ENCODE peak calls at places on chromosomes 7 and 10, in five cellular contexts. C, Y, Q, E and A are unnamed samples.

GRCh38 chr10:19701427-19702052 is 114.7 kb upstream of the PLXDC2 start:
- DNase-seq in E (no peak), Q (no peak), C (no peak), Y (no peak), A (no peak)

GRCh38 chr10:35428521-35428920 is 92.2 kb downstream of the CCNY start:
- DNase-seq in C (no peak), Q (no peak), Y (no peak), E (no peak), A (no peak)

GRCh38 chr10:103911021-103911459 is 6.9 kb downstream of the STN1 start:
- DNase-seq in E (no peak), Q (peak), Y (peak), C (no peak), A (no peak)

GRCh38 chr7:111650456-111650999 is 88.2 kb upstream of the IMMP2L start:
- DNase-seq in E (no peak), C (no peak), Y (no peak), Q (no peak), A (no peak)

GRCh38 chr10:108850138-108850854 is 1073.0 kb downstream of the XPNPEP1 start:
- DNase-seq in Q (peak), E (no peak), C (no peak), Y (no peak), A (no peak)

GRCh38 chr10:114974625-114975421 is 36.8 kb downstream of the TRUB1 start:
- DNase-seq in Y (no peak), C (no peak), E (no peak), Q (no peak), A (no peak)

GRCh38 chr10:32253300-32253699 is 93.7 kb downstream of the EPC1 start:
- DNase-seq in Q (no peak), Y (no peak), C (no peak), E (no peak), A (no peak)

GRCh38 chr7:69603937-69604494 is 5.7 kb downstream of the AUTS2 start:
- DNase-seq in E (no peak), C (no peak), Q (peak), Y (no peak), A (no peak)

GRCh38 chr10:70540089-70540788 is 61.7 kb downstream of the PALD1 start:
- DNase-seq in Y (peak), Q (peak), E (no peak), C (peak), A (no peak)

GRCh38 chr10:75401569-75402485 is at the start of gene ZNF503:
- DNase-seq in Y (peak), E (peak), Q (peak), C (peak), A (peak)

GRCh38 chr7:73647725-73648592 is 19.7 kb upstream of the VPS37D start:
- DNase-seq in E (no peak), Q (no peak), C (no peak), Y (no peak), A (peak)

GRCh38 chr7:68143345-68143744 is 1146.7 kb downstream of the TYW1 start:
- DNase-seq in E (no peak), Y (no peak), Q (no peak), C (no peak), A (no peak)

GRCh38 chr10:115163129-115163528 is 70.0 kb downstream of the ATRNL1 start:
- DNase-seq in E (no peak), C (no peak), Q (no peak), Y (no peak), A (no peak)

GRCh38 chr7:132653364-132653930 is 77.2 kb upstream of the PLXNA4 start:
- DNase-seq in C (no peak), Y (no peak), E (no peak), Q (no peak), A (no peak)

GRCh38 chr7:22378199-22378961 is 21.4 kb upstream of the RAPGEF5 start:
- DNase-seq in Y (no peak), C (no peak), E (no peak), Q (no peak), A (no peak)

GRCh38 chr7:148726385-148726784 is 27.7 kb downstream of the CUL1 start:
- DNase-seq in E (no peak), Q (no peak), C (no peak), Y (no peak), A (no peak)

GRCh38 chr10:91410638-91411367 is 659 bp downstream of the HECTD2 start:
- DNase-seq in Y (no peak), Q (peak), E (peak), C (no peak), A (no peak)

GRCh38 chr10:24503627-24504320 is 219.9 kb downstream of the ARHGAP21 start:
- DNase-seq in Y (no peak), E (no peak), Q (peak), C (no peak), A (no peak)

GRCh38 chr10:12193193-12193592 is 2.5 kb downstream of the NUDT5 start:
- DNase-seq in C (no peak), Q (no peak), E (no peak), Y (no peak), A (no peak)

GRCh38 chr7:148191391-148192076 is 399.0 kb upstream of the C7orf33 start:
- DNase-seq in Q (no peak), E (no peak), C (no peak), Y (no peak), A (peak)

GRCh38 chr7:27617651-27618381 is 44.9 kb downstream of the HIBADH start:
- DNase-seq in C (no peak), Q (no peak), E (no peak), Y (no peak), A (no peak)

GRCh38 chr10:62862447-62862846 is 46.3 kb upstream of the EGR2 start:
- DNase-seq in Q (no peak), Y (no peak), C (no peak), E (no peak), A (no peak)

GRCh38 chr7:90701771-90702170 is 105.7 kb downstream of the CDK14 start:
- DNase-seq in Q (no peak), Y (no peak), C (no peak), E (no peak), A (no peak)

GRCh38 chr10:76942556-76943416 is 694.8 kb downstream of the KCNMA1 start:
- DNase-seq in Y (no peak), E (no peak), Q (no peak), C (no peak), A (no peak)

GRCh38 chr7:31052841-31053601 is 913 bp downstream of the ADCYAP1R1 start:
- DNase-seq in Y (no peak), C (no peak), Q (no peak), E (no peak), A (peak)

GRCh38 chr7:75931676-75932075 is 16.7 kb downstream of the POR start:
- DNase-seq in C (no peak), Q (no peak), E (no peak), Y (no peak), A (no peak)

GRCh38 chr7:22373388-22373787 is 16.4 kb upstream of the RAPGEF5 start:
- DNase-seq in Q (no peak), Y (no peak), E (no peak), C (no peak), A (no peak)

GRCh38 chr7:77331938-77332695 is 84.0 kb downstream of the GSAP start:
- DNase-seq in C (peak), Y (peak), E (no peak), Q (peak), A (peak)

GRCh38 chr7:50449501-50449880 is 659 bp downstream of the FIGNL1 start:
- DNase-seq in E (no peak), Q (no peak), Y (no peak), C (no peak), A (no peak)

GRCh38 chr10:110165239-110165638 is 42.2 kb upstream of the MXI1 start:
- DNase-seq in E (no peak), Q (no peak), C (no peak), Y (no peak), A (no peak)

GRCh38 chr10:64369885-64370773 is 848.9 kb downstream of the REEP3 start:
- DNase-seq in Y (no peak), C (no peak), E (no peak), Q (no peak), A (no peak)

GRCh38 chr10:22333167-22333566 is 12.1 kb upstream of the SPAG6 start:
- DNase-seq in Y (no peak), E (no peak), Q (peak), C (no peak), A (no peak)

GRCh38 chr10:22333667-22334282 is 11.5 kb upstream of the SPAG6 start:
- DNase-seq in E (no peak), Y (no peak), Q (no peak), C (no peak), A (no peak)

GRCh38 chr10:22338260-22338894 is 6.9 kb upstream of the SPAG6 start:
- DNase-seq in E (no peak), Q (no peak), Y (no peak), C (no peak), A (no peak)

GRCh38 chr10:22334414-22335203 is 10.7 kb upstream of the SPAG6 start:
- DNase-seq in Y (no peak), E (peak), Q (no peak), C (peak), A (peak)

GRCh38 chr10:22335204-22335956 is 9.9 kb upstream of the SPAG6 start:
- DNase-seq in E (peak), Y (peak), Q (peak), C (peak), A (peak)
- TF ChIP-seq CTCF in E (no peak), Y (peak), Q (no peak), C (no peak), A (no peak)

GRCh38 chr7:121748546-121748945 is 124.4 kb upstream of the PTPRZ1 start:
- DNase-seq in E (no peak), Q (no peak), Y (no peak), C (no peak), A (no peak)

GRCh38 chr7:121753965-121754364 is 119.0 kb upstream of the PTPRZ1 start:
- DNase-seq in Q (no peak), C (no peak), Y (no peak), E (no peak), A (no peak)

GRCh38 chr7:121755286-121755685 is 117.7 kb upstream of the PTPRZ1 start:
- DNase-seq in C (no peak), Y (no peak), E (no peak), Q (no peak), A (no peak)

GRCh38 chr7:121755818-121756501 is 117.0 kb upstream of the PTPRZ1 start:
- DNase-seq in Q (no peak), C (no peak), Y (no peak), E (no peak), A (no peak)

GRCh38 chr7:121752706-121753105 is 120.3 kb upstream of the PTPRZ1 start:
- DNase-seq in Q (no peak), Y (no peak), E (no peak), C (no peak), A (no peak)
- TF ChIP-seq CTCF in Q (no peak), Y (no peak), E (no peak), C (no peak), A (no peak)

DNA sequence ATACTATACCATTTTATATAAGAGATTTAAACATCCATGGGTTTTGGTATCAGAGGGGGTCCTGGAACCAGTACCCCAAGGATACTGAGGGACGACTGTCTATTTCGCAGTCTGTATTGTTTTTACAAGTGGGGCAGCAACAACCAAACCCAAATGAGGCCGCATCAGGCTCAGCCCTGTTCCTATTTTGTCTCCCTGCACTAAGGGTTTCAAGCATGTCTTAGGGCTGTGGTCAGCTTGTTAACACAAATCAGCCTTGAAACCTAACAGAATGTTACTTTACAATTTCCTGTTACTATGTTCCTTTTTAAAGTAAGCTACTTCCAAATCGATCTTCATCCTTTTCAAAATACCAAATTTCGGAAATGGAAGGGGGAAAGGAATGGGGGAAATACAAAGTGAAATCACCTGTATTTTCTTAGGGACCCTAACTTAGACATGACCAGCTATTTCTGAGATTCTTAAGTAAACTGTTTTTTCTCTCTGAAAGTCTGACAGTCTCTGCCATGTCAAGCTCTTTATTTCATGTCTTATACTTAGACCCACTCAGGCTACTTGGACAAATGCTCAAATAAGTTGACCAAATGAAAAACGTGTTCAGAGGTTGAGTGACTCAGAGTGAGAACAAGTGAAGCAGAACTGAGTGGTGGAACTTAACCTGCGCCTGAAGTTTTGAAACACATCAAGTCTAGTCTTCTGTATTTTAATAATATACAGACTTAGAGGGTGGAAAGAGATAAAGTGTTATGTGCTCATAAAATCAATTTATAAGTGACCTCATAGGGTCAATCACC is 75.8 kb downstream of the C1GALT1 start:
- DNase-seq in E (no peak), Q (peak), Y (peak), C (no peak), A (no peak)
- TF ChIP-seq CTCF in E (no peak), Q (no peak), Y (no peak), C (no peak), A (no peak)

DNA sequence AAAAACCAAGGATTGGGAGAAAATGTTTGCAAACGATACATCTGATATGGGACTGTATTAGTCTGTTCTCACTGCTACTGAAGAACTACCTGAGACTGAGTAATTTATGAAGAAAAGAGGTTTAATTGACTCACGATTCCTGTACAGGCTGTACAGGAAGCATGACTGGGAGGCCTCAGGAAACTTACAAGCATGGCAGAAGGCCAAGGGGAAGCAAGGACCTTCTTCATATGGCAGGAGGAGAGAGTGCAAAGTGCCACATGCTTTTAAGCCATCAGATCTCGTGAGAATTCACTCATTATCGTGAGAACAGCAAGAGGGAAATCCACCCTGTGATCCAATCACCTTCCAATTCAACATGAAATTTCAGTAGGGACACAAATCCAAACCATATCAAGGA is 11.0 kb downstream of the ZNF713 start:
- DNase-seq in Q (no peak), Y (no peak), C (no peak), E (no peak), A (no peak)
- TF ChIP-seq CTCF in Q (no peak), Y (no peak), C (no peak), E (no peak), A (no peak)

GRCh38 chr7:2732959-2733584 is 45.1 kb downstream of the AMZ1 start:
- DNase-seq in Q (no peak), C (peak), Y (peak), E (no peak), A (peak)
- TF ChIP-seq CTCF in Q (no peak), C (no peak), Y (no peak), E (peak), A (no peak)